ENCODE peak calls at places on chromosome 15, in four cellular contexts. I is HepG2, P is A549, Y is K562. A is an unnamed sample.

GRCh38 chr15:63483521-63484371 is 20.6 kb upstream of the USP3 start:
- DNase-seq in I (no peak), Y (no peak), P (peak), A (no peak)

GRCh38 chr15:58165661-58166060 is 27.5 kb downstream of the AQP9 start:
- DNase-seq in P (no peak), Y (peak), I (peak), A (no peak)

GRCh38 chr15:96276438-96277210 is 53.9 kb upstream of the NR2F2 start:
- DNase-seq in P (no peak), Y (no peak), I (no peak), A (no peak)

GRCh38 chr15:39194431-39194830 is 386.4 kb upstream of the THBS1 start:
- DNase-seq in Y (no peak), I (no peak), P (no peak), A (no peak)

GRCh38 chr15:43126358-43126757 is 7.0 kb upstream of the TMEM62 start:
- DNase-seq in I (no peak), P (no peak), Y (no peak), A (no peak)

GRCh38 chr15:89107984-89108383 is 19.7 kb downstream of the ABHD2 start:
- DNase-seq in I (no peak), P (no peak), Y (no peak), A (no peak)

GRCh38 chr15:56723787-56724186 is 9.5 kb downstream of the ZNF280D start:
- DNase-seq in Y (no peak), P (no peak), I (no peak), A (no peak)

GRCh38 chr15:41207687-41208448 is 22.7 kb downstream of the EXD1 start:
- DNase-seq in P (no peak), I (no peak), Y (no peak), A (no peak)

GRCh38 chr15:41921167-41921566 is 27.3 kb upstream of the SPTBN5 start:
- DNase-seq in Y (no peak), I (no peak), P (no peak), A (no peak)

GRCh38 chr15:89472785-89473256 is 23.6 kb downstream of the RHCG start:
- DNase-seq in P (peak), Y (peak), I (peak), A (peak)

DNA sequence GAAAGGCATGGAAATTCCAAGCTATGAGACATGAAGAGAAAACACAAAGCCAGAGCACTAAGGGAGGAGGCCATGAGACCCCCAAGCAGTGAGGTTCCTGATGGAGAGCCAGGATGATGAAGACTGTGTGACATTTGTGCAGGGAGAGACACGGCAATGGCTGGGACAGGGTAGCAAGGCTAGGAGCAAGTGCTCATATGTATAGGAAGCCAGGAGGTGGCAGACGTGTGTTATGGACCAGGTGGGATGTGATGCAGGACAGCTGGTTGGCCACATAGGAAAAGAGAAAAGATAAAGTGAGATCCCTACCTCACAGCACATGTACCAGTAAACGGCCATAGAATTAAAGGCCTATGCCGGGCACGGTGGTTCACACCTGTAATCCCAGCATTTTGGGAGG is 112.7 kb downstream of the APBA2 start:
- DNase-seq in Y (no peak), P (no peak), I (no peak), A (no peak)
- TF ChIP-seq MAX in Y (no peak), P (no peak), I (no peak), A (no peak)

GRCh38 chr15:76059320-76060097 is at the start of gene TMEM266:
- DNase-seq in P (peak), Y (peak), I (no peak), A (peak)
- TF ChIP-seq NR3C1 in P (no peak), Y (no peak), I (no peak), A (no peak)

DNA sequence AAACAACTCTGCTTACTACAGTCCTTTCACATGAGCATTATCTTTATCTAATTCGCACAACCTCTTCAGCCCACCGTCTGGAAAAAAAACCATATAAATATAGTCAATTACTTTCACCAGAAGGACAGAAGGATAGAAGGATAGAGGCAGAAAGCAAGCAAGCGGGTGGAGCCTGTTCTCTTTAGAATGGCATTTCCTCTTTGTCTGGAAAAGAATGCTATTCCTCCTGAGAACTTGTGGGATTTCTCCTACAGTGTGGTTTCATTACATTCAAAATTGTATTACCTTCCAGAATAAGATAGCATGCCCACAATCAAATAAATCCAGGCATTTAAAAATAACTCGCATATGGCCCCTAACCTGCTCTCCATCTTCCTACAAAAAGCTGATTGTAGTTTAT is 23.1 kb downstream of the SLC30A4 start:
- DNase-seq in P (no peak), I (no peak), Y (no peak), A (no peak)
- TF ChIP-seq MAX in P (no peak), I (no peak), Y (no peak), A (no peak)

DNA sequence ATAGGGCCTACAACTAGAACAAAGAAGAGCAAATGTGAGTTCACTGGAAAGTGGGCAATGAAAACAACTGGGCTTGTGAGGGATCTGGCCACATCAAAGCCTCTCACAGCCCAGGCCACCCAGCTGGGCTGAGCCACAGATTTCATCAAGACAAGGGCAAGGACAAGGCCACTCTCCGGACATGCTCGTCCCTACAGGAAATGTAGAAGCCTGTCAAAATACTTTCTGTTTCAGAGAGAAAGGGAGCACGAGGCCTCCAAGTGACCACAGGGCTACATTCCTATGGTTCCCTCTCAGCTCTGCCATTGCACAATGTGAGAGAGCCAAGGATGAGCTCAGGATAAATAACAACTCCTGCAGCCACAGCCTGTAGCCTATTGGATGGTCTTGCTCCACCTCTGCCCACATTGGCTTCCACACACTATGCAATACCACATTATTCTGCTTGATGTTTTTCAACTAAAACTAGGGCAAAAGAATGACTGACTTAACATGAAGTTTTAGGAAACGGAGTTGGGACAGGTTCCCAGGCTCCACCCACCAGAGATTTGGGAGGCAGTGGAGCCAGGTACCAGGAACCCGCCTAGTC is 12.1 kb downstream of the TBC1D2B start:
- DNase-seq in P (no peak), Y (no peak), I (peak), A (peak)
- TF ChIP-seq NR3C1 in P (no peak), Y (no peak), I (no peak), A (no peak)